ENCODE peak calls at places on chromosomes 4 and X, in four cellular contexts. Q is osteocyte, G is amniotic stem cell, S is hepatic stellate cell. N is an unnamed sample.

GRCh38 chr4:46211406-46211805 is 87.6 kb upstream of the GABRG1 start:
- DNase-seq in Q (no peak), G (no peak), S (no peak), N (no peak)

GRCh38 chrX:78622834-78623233 is 36.3 kb downstream of the RTL3 start:
- DNase-seq in Q (no peak), G (no peak), S (no peak), N (no peak)

GRCh38 chr4:176376032-176376614 is 56.4 kb downstream of the SPCS3 start:
- DNase-seq in Q (no peak), G (no peak), S (no peak), N (no peak)

GRCh38 chrX:56882581-56882980 is 112.8 kb downstream of the SPIN3 start:
- DNase-seq in Q (no peak), G (no peak), S (no peak), N (no peak)

GRCh38 chr4:174586651-174587050 is 64.4 kb upstream of the HPGD start:
- DNase-seq in Q (no peak), G (no peak), S (no peak), N (no peak)

GRCh38 chr4:84639143-84639542 is 56.2 kb downstream of the CDS1 start:
- DNase-seq in Q (no peak), G (no peak), S (no peak), N (no peak)

GRCh38 chr4:40214038-40214437 is 17.2 kb downstream of the RHOH start:
- DNase-seq in Q (no peak), G (no peak), S (no peak), N (no peak)

GRCh38 chrX:65925592-65925991 is 114.3 kb downstream of the VSIG4 start:
- DNase-seq in Q (no peak), G (no peak), S (no peak), N (no peak)

GRCh38 chr4:118842055-118842454 is 6.1 kb upstream of the SEC24D start:
- DNase-seq in Q (no peak), G (no peak), S (no peak), N (no peak)

GRCh38 chr4:183757105-183757504 is 98.0 kb downstream of the TRAPPC11 start:
- DNase-seq in Q (no peak), G (no peak), S (no peak), N (no peak)

GRCh38 chrX:110086916-110087484 is 84.1 kb downstream of the TMEM164 start:
- DNase-seq in Q (no peak), G (peak; percentile 58), S (peak; percentile 26), N (no peak)

GRCh38 chrX:74450803-74451449 is 29.6 kb downstream of the SLC16A2 start:
- DNase-seq in Q (no peak), G (peak; percentile 75), S (peak; percentile 61), N (no peak)

GRCh38 chr4:185656467-185656890 is 121.2 kb upstream of the PDLIM3 start:
- DNase-seq in Q (no peak), G (peak; percentile 55), S (peak; percentile 19), N (no peak)

GRCh38 chrX:50333308-50333707 is 128.7 kb downstream of the CCNB3 start:
- DNase-seq in Q (no peak), G (no peak), S (no peak), N (no peak)

GRCh38 chr4:158496030-158496741 is 25.5 kb upstream of the RXFP1 start:
- DNase-seq in Q (no peak), G (no peak), S (no peak), N (no peak)

GRCh38 chr4:100517864-100518341 is at the start of gene EMCN:
- DNase-seq in Q (no peak), G (no peak), S (no peak), N (no peak)

GRCh38 chrX:129842510-129843208 is 1.0 kb downstream of the ZDHHC9 start:
- DNase-seq in Q (no peak), G (no peak), S (no peak), N (no peak)

GRCh38 chrX:110280954-110281353 is 36.9 kb downstream of the AMMECR1 start:
- DNase-seq in Q (no peak), G (peak; percentile 13), S (no peak), N (no peak)

GRCh38 chr4:91064157-91064853 is 937.1 kb downstream of the CCSER1 start:
- DNase-seq in Q (no peak), G (no peak), S (no peak), N (no peak)

GRCh38 chr4:139560396-139561084 is 4.5 kb upstream of the SETD7 start:
- DNase-seq in Q (no peak), G (no peak), S (no peak), N (no peak)

GRCh38 chr4:186651624-186652023 is 72.0 kb downstream of the FAT1 start:
- DNase-seq in Q (no peak), G (no peak), S (peak; percentile 19), N (no peak)

GRCh38 chrX:24260827-24261550 is 52.9 kb downstream of the SUPT20HL2 start:
- DNase-seq in Q (no peak), G (no peak), S (peak; percentile 16), N (no peak)